ENCODE peak calls at places on chromosomes 13 and 19, in five cellular contexts. One of them, this sample, is unnamed.

GRCh38 chr19:4518345-4519171 is at the start of gene PLIN4:
- DNase-seq in omental fat pad: no peak
- DNase-seq in astrocyte of the spinal cord: no peak
- DNase-seq in breast epithelium: peak; percentile 74
- DNase-seq in AG04450: no peak
- DNase-seq in this sample: no peak

GRCh38 chr19:52200044-52200443 is 10.2 kb downstream of the PPP2R1A start:
- DNase-seq in breast epithelium: peak; percentile 35
- DNase-seq in omental fat pad: peak; percentile 27
- DNase-seq in AG04450: peak; percentile 21
- DNase-seq in astrocyte of the spinal cord: peak; percentile 27
- DNase-seq in this sample: no peak

GRCh38 chr19:38193445-38193844 is 30.6 kb downstream of the DPF1 start:
- DNase-seq in AG04450: no peak
- DNase-seq in astrocyte of the spinal cord: no peak
- DNase-seq in breast epithelium: no peak
- DNase-seq in omental fat pad: no peak
- DNase-seq in this sample: no peak

GRCh38 chr13:99018418-99019180 is 40.7 kb upstream of the DOCK9 start:
- DNase-seq in breast epithelium: no peak
- DNase-seq in omental fat pad: no peak
- DNase-seq in AG04450: no peak
- DNase-seq in astrocyte of the spinal cord: peak; percentile 77
- DNase-seq in this sample: no peak

GRCh38 chr13:110689041-110689440 is 16.9 kb downstream of the CARS2 start:
- DNase-seq in breast epithelium: no peak
- DNase-seq in omental fat pad: no peak
- DNase-seq in AG04450: no peak
- DNase-seq in astrocyte of the spinal cord: no peak
- DNase-seq in this sample: no peak

GRCh38 chr13:41193919-41194824 is at the start of gene KBTBD7:
- DNase-seq in AG04450: peak; percentile 97
- DNase-seq in breast epithelium: peak; percentile 85
- DNase-seq in astrocyte of the spinal cord: peak; percentile 99
- DNase-seq in omental fat pad: peak; percentile 80
- DNase-seq in this sample: peak; percentile 84

GRCh38 chr19:6232567-6232966 is 47.2 kb downstream of the MLLT1 start:
- DNase-seq in astrocyte of the spinal cord: peak; percentile 85
- DNase-seq in omental fat pad: no peak
- DNase-seq in AG04450: peak; percentile 66
- DNase-seq in breast epithelium: no peak
- DNase-seq in this sample: no peak

GRCh38 chr19:1469936-1470863 is 8.8 kb downstream of the C19orf25 start:
- DNase-seq in breast epithelium: peak; percentile 43
- DNase-seq in astrocyte of the spinal cord: no peak
- DNase-seq in omental fat pad: no peak
- DNase-seq in AG04450: no peak
- DNase-seq in this sample: no peak

GRCh38 chr13:23979361-23980159 is 82.3 kb upstream of the C1QTNF9B start:
- DNase-seq in astrocyte of the spinal cord: peak; percentile 96
- DNase-seq in omental fat pad: peak; percentile 58
- DNase-seq in AG04450: peak; percentile 62
- DNase-seq in breast epithelium: peak; percentile 35
- DNase-seq in this sample: peak; percentile 24

GRCh38 chr19:46190489-46190888 is 39.1 kb upstream of the IGFL1 start:
- DNase-seq in omental fat pad: no peak
- DNase-seq in AG04450: no peak
- DNase-seq in astrocyte of the spinal cord: no peak
- DNase-seq in breast epithelium: no peak
- DNase-seq in this sample: no peak

GRCh38 chr13:64274481-64275217 is 2859.0 kb upstream of the PCDH20 start:
- DNase-seq in AG04450: peak; percentile 0
- DNase-seq in breast epithelium: no peak
- DNase-seq in omental fat pad: no peak
- DNase-seq in astrocyte of the spinal cord: no peak
- DNase-seq in this sample: no peak

GRCh38 chr13:98910501-98910951 is 67.3 kb downstream of the DOCK9 start:
- DNase-seq in breast epithelium: no peak
- DNase-seq in AG04450: no peak
- DNase-seq in astrocyte of the spinal cord: peak; percentile 56
- DNase-seq in omental fat pad: no peak
- DNase-seq in this sample: no peak

GRCh38 chr19:46717716-46718143 is 816 bp upstream of the PRKD2 start:
- DNase-seq in AG04450: no peak
- DNase-seq in omental fat pad: no peak
- DNase-seq in breast epithelium: no peak
- DNase-seq in astrocyte of the spinal cord: no peak
- DNase-seq in this sample: no peak

GRCh38 chr19:50039968-50040367 is 14.2 kb downstream of the ZNF473 start:
- DNase-seq in AG04450: no peak
- DNase-seq in astrocyte of the spinal cord: no peak
- DNase-seq in omental fat pad: no peak
- DNase-seq in breast epithelium: no peak
- DNase-seq in this sample: no peak

GRCh38 chr19:3029070-3029923 is at the start of gene TLE2:
- DNase-seq in AG04450: no peak
- DNase-seq in astrocyte of the spinal cord: no peak
- DNase-seq in breast epithelium: no peak
- DNase-seq in omental fat pad: no peak
- DNase-seq in this sample: no peak

GRCh38 chr13:106998664-106999063 is 430.7 kb upstream of the ARGLU1 start:
- DNase-seq in AG04450: no peak
- DNase-seq in omental fat pad: no peak
- DNase-seq in astrocyte of the spinal cord: no peak
- DNase-seq in breast epithelium: no peak
- DNase-seq in this sample: no peak

GRCh38 chr13:109979186-109979585 is 192.8 kb upstream of the IRS2 start:
- DNase-seq in AG04450: no peak
- DNase-seq in breast epithelium: no peak
- DNase-seq in omental fat pad: no peak
- DNase-seq in astrocyte of the spinal cord: no peak
- DNase-seq in this sample: no peak

GRCh38 chr13:32639502-32640105 is 53.4 kb downstream of the PDS5B start:
- DNase-seq in omental fat pad: no peak
- DNase-seq in breast epithelium: peak; percentile 32
- DNase-seq in AG04450: peak; percentile 24
- DNase-seq in astrocyte of the spinal cord: peak; percentile 72
- DNase-seq in this sample: no peak

GRCh38 chr13:79918620-79919019 is 422.3 kb downstream of the SPRY2 start:
- DNase-seq in breast epithelium: no peak
- DNase-seq in astrocyte of the spinal cord: no peak
- DNase-seq in AG04450: no peak
- DNase-seq in omental fat pad: no peak
- DNase-seq in this sample: no peak

GRCh38 chr19:16330368-16330801 is 5.8 kb downstream of the KLF2 start:
- DNase-seq in AG04450: no peak
- DNase-seq in breast epithelium: no peak
- DNase-seq in astrocyte of the spinal cord: peak; percentile 87
- DNase-seq in omental fat pad: peak; percentile 72
- DNase-seq in this sample: no peak

GRCh38 chr13:80237646-80238045 is 103.3 kb downstream of the SPRY2 start:
- DNase-seq in astrocyte of the spinal cord: no peak
- DNase-seq in AG04450: no peak
- DNase-seq in breast epithelium: no peak
- DNase-seq in omental fat pad: no peak
- DNase-seq in this sample: no peak

GRCh38 chr19:29623726-29624488 is 17.8 kb downstream of the POP4 start:
- DNase-seq in breast epithelium: no peak
- DNase-seq in AG04450: no peak
- DNase-seq in astrocyte of the spinal cord: no peak
- DNase-seq in omental fat pad: no peak
- DNase-seq in this sample: no peak

GRCh38 chr19:44846455-44847143 is 502 bp downstream of the NECTIN2 start:
- DNase-seq in breast epithelium: peak; percentile 50
- DNase-seq in astrocyte of the spinal cord: peak; percentile 19
- DNase-seq in AG04450: no peak
- DNase-seq in omental fat pad: no peak
- DNase-seq in this sample: peak; percentile 62

GRCh38 chr19:42051166-42052115 is 18.6 kb downstream of the GRIK5 start:
- DNase-seq in astrocyte of the spinal cord: no peak
- DNase-seq in AG04450: no peak
- DNase-seq in breast epithelium: no peak
- DNase-seq in omental fat pad: no peak
- DNase-seq in this sample: no peak

GRCh38 chr13:99958402-99959126 is 13.0 kb downstream of the ZIC5 start:
- DNase-seq in AG04450: no peak
- DNase-seq in breast epithelium: no peak
- DNase-seq in omental fat pad: no peak
- DNase-seq in astrocyte of the spinal cord: no peak
- DNase-seq in this sample: no peak

GRCh38 chr13:110137677-110138008 is 169.3 kb downstream of the COL4A1 start:
- DNase-seq in AG04450: no peak
- DNase-seq in omental fat pad: no peak
- DNase-seq in breast epithelium: peak; percentile 52
- DNase-seq in astrocyte of the spinal cord: no peak
- DNase-seq in this sample: no peak

DNA sequence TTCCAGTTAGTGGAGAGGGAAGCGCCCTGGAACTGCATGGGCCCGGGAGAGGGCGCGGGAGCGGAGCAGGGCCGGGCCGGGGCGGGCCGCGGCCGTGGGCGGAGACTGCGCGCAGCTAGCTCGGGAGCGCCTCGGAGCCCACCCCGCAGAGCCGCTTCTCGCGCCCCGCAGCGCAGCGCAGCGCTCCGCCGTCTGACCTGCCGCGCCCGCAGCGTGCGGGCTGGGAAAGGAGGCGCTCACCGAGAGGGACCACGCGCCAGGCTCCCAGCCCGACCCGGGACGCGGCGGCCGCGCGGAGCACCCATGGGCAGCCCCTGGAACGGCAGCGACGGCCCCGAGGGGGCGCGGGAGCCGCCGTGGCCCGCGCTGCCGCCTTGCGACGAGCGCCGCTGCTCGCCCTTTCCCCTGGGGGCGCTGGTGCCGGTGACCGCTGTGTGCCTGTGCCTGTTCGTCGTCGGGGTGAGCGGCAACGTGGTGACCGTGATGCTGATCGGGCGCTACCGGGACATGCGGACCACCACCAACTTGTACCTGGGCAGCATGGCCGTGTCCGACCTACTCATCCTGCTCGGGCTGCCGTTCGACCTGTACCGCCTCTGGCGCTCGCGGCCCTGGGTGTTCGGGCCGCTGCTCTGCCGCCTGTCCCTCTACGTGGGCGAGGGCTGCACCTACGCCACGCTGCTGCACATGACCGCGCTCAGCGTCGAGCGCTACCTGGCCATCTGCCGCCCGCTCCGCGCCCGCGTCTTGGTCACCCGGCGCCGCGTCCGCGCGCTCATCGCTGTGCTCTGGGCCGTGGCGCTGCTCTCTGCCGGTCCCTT is at the start of gene MLNR:
- DNase-seq in breast epithelium: no peak
- DNase-seq in omental fat pad: no peak
- DNase-seq in AG04450: no peak
- DNase-seq in astrocyte of the spinal cord: no peak
- DNase-seq in this sample: peak; percentile 52
- TF ChIP-seq CTCF in breast epithelium: no peak
- TF ChIP-seq CTCF in omental fat pad: no peak
- TF ChIP-seq CTCF in AG04450: no peak
- TF ChIP-seq CTCF in astrocyte of the spinal cord: peak; percentile 12
- TF ChIP-seq CTCF in this sample: peak; percentile 61

GRCh38 chr13:46146898-46147297 is 35.1 kb downstream of the LCP1 start:
- DNase-seq in omental fat pad: no peak
- DNase-seq in AG04450: no peak
- DNase-seq in breast epithelium: no peak
- DNase-seq in astrocyte of the spinal cord: no peak
- DNase-seq in this sample: no peak
- TF ChIP-seq CTCF in omental fat pad: no peak
- TF ChIP-seq CTCF in AG04450: no peak
- TF ChIP-seq CTCF in breast epithelium: no peak
- TF ChIP-seq CTCF in astrocyte of the spinal cord: no peak
- TF ChIP-seq CTCF in this sample: peak; percentile 35

GRCh38 chr13:52070929-52071523 is 46.5 kb downstream of the UTP14C start:
- DNase-seq in AG04450: no peak
- DNase-seq in omental fat pad: no peak
- DNase-seq in astrocyte of the spinal cord: peak; percentile 24
- DNase-seq in breast epithelium: no peak
- DNase-seq in this sample: no peak
- TF ChIP-seq CTCF in AG04450: no peak
- TF ChIP-seq CTCF in omental fat pad: no peak
- TF ChIP-seq CTCF in astrocyte of the spinal cord: no peak
- TF ChIP-seq CTCF in breast epithelium: no peak
- TF ChIP-seq CTCF in this sample: no peak

GRCh38 chr19:13902993-13903555 is 2.8 kb downstream of the BRME1 start:
- DNase-seq in omental fat pad: no peak
- DNase-seq in breast epithelium: no peak
- DNase-seq in astrocyte of the spinal cord: no peak
- DNase-seq in AG04450: no peak
- DNase-seq in this sample: no peak
- TF ChIP-seq CTCF in omental fat pad: no peak
- TF ChIP-seq CTCF in breast epithelium: no peak
- TF ChIP-seq CTCF in astrocyte of the spinal cord: peak; percentile 47
- TF ChIP-seq CTCF in AG04450: peak; percentile 26
- TF ChIP-seq CTCF in this sample: no peak